ENCODE peak calls at places on chromosomes 7 and 10, in six cellular contexts. S is endothelial cell of umbilical vein, E is MM.1S, Z is HCT116, Y is fibroblast of lung, C is IMR-90. M is an unnamed sample.

GRCh38 chr10:93290661-93291354 is 191.3 kb downstream of the MYOF start:
- DNase-seq in Z (no peak), Y (no peak), E (no peak), C (no peak), S (no peak), M (no peak)

GRCh38 chr10:49632406-49633317 is 18.8 kb downstream of the CHAT start:
- DNase-seq in C (peak; percentile 2), Z (peak; percentile 8), E (no peak), S (no peak), Y (no peak), M (no peak)

GRCh38 chr7:130896051-130896881 is 162.3 kb upstream of the KLF14 start:
- DNase-seq in E (no peak), Y (peak; percentile 68), Z (no peak), C (peak; percentile 54), S (no peak), M (no peak)

GRCh38 chr10:103429647-103430046 is 22.5 kb downstream of the CALHM2 start:
- DNase-seq in Y (no peak), S (no peak), E (no peak), C (no peak), Z (no peak), M (no peak)

GRCh38 chr7:99313204-99313573 is 12.5 kb upstream of the ARPC1A start:
- DNase-seq in Y (no peak), Z (no peak), S (no peak), C (no peak), E (peak; percentile 42), M (no peak)

GRCh38 chr10:102602272-102603045 is 41.8 kb upstream of the TRIM8 start:
- DNase-seq in C (no peak), E (no peak), S (no peak), Z (no peak), Y (peak; percentile 51), M (no peak)

GRCh38 chr7:151060113-151060415 is 675 bp downstream of the SLC4A2 start:
- DNase-seq in Y (no peak), Z (no peak), C (no peak), S (no peak), E (no peak), M (no peak)

GRCh38 chr10:92594194-92594593 is 1.3 kb downstream of the KIF11 start:
- DNase-seq in E (peak; percentile 29), Z (no peak), C (no peak), Y (no peak), S (peak; percentile 35), M (peak; percentile 45)

GRCh38 chr10:12353399-12354027 is 4.2 kb downstream of the CAMK1D start:
- DNase-seq in Y (no peak), Z (no peak), E (no peak), C (no peak), S (no peak), M (no peak)

GRCh38 chr7:65251851-65252620 is 121.6 kb upstream of the ZNF92 start:
- DNase-seq in Y (peak; percentile 22), E (no peak), S (peak; percentile 49), C (peak; percentile 19), Z (peak; percentile 71), M (peak; percentile 93)

GRCh38 chr7:105224884-105225651 is 163.7 kb downstream of the SRPK2 start:
- DNase-seq in Z (peak; percentile 70), S (peak; percentile 85), C (peak; percentile 95), E (peak; percentile 56), Y (peak; percentile 89), M (peak; percentile 7)

GRCh38 chr10:131314799-131315198 is 3.3 kb upstream of the TCERG1L start:
- DNase-seq in Z (no peak), C (no peak), E (no peak), Y (no peak), S (no peak), M (no peak)

GRCh38 chr10:5465976-5466450 is 33.4 kb downstream of the CALML5 start:
- DNase-seq in E (no peak), Z (no peak), S (no peak), C (no peak), Y (no peak), M (no peak)
- H2AFZ ChIP-seq in E (no peak overlapping the region), Z (no peak overlapping the region), S (no peak overlapping the region), C (peak overlapping the region; percentile 60), Y (no peak overlapping the region), M (no peak overlapping the region)

GRCh38 chr10:22245567-22245966 is 27.8 kb upstream of the EBLN1 start:
- DNase-seq in Z (no peak), C (no peak), Y (no peak), S (peak; percentile 35), E (no peak), M (no peak)

GRCh38 chr10:22244855-22245254 is 27.0 kb upstream of the EBLN1 start:
- DNase-seq in C (no peak), Y (no peak), S (no peak), E (no peak), Z (no peak), M (no peak)

GRCh38 chr10:22244001-22244400 is 26.2 kb upstream of the EBLN1 start:
- DNase-seq in S (no peak), Y (no peak), C (no peak), E (no peak), Z (no peak), M (no peak)

GRCh38 chr10:22247636-22248035 is 29.8 kb upstream of the EBLN1 start:
- DNase-seq in Y (no peak), S (no peak), E (no peak), C (no peak), Z (no peak), M (no peak)

GRCh38 chr10:22246680-22247391 is 29.0 kb upstream of the EBLN1 start:
- DNase-seq in E (no peak), S (peak; percentile 79), Y (peak; percentile 87), C (peak; percentile 34), Z (peak; percentile 95), M (no peak)
- H2AFZ ChIP-seq in E (no peak overlapping the region), S (peak overlapping the region; percentile 64), Y (peak overlapping the region; percentile 17), C (no peak overlapping the region), Z (peak overlapping the region; percentile 97), M (no peak overlapping the region)

GRCh38 chr7:25895792-25896171 is 256.2 kb upstream of the NFE2L3 start:
- DNase-seq in Y (no peak), Z (no peak), E (no peak), S (no peak), C (no peak), M (no peak)

GRCh38 chr7:25893436-25893835 is 258.6 kb upstream of the NFE2L3 start:
- DNase-seq in Y (no peak), C (no peak), Z (no peak), S (no peak), E (no peak), M (peak; percentile 12)

GRCh38 chr7:25897261-25897782 is 254.7 kb upstream of the NFE2L3 start:
- DNase-seq in C (no peak), S (no peak), Z (no peak), Y (no peak), E (no peak), M (no peak)

GRCh38 chr7:25894002-25894901 is 257.7 kb upstream of the NFE2L3 start:
- DNase-seq in S (no peak), Y (no peak), C (no peak), E (peak; percentile 77), Z (peak; percentile 61), M (peak; percentile 73)

DNA sequence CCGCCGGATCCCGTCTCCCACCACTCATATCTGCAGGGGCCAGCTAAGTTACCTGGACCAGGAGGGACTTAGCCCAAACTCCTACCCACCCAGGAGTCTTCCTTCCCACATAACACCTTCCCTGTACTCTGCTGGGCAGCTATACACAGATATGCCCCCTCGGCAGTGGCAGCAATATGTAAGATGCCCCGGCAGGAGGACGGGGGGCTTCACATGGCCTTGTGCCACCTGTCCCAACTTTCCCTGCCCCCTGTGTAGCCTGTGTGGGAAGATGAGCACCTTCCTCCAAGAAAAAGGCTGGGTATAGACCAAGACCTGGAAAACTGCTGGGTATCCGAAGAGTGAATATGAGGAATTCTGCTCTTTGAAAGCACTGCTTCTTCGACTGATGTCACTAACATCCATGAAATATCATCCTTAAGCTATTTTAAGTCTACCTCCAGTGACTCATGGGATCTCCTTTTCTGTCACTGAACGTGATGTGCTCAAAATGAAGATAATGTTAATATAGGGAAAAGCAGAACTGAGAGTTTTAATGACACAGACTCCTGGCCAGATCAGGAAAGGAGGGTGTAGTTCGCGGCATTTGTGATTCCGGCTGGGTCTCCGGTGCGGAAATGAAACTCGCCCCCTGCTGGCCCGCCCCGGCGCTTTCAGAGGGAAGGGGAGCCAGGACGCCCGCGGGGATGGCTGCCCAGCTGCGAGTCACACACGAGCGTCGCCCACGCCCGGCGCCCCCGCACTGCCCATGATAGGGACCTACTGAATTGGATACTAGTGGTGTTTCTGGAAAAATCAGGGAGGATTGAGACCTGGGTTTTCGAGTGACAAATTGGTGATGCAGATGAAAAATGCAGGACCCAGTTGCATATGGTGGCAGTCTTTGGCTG is 256.9 kb upstream of the NFE2L3 start:
- DNase-seq in C (peak; percentile 2), Y (peak; percentile 11), S (peak; percentile 32), E (peak; percentile 68), Z (peak; percentile 18), M (peak; percentile 70)
- H2AFZ ChIP-seq in C (peak overlapping the region; percentile 4), Y (peak overlapping the region; percentile 97), S (peak overlapping the region; percentile 55), E (peak overlapping the region; percentile 63), Z (peak overlapping the region; percentile 81), M (peak overlapping the region; percentile 94)

GRCh38 chr7:147519062-147519461 is 1071.5 kb upstream of the C7orf33 start:
- DNase-seq in C (no peak), E (no peak), S (no peak), Z (no peak), Y (peak; percentile 8), M (no peak)
- H2AFZ ChIP-seq in C (no peak overlapping the region), E (no peak overlapping the region), S (no peak overlapping the region), Z (no peak overlapping the region), Y (no peak overlapping the region), M (no peak overlapping the region)

GRCh38 chr10:22531441-22531840 is 182.9 kb downstream of the PIP4K2A start:
- DNase-seq in Y (no peak), C (no peak), Z (no peak), S (no peak), E (no peak), M (no peak)
- H2AFZ ChIP-seq in Y (no peak overlapping the region), C (no peak overlapping the region), Z (no peak overlapping the region), S (no peak overlapping the region), E (no peak overlapping the region), M (no peak overlapping the region)

DNA sequence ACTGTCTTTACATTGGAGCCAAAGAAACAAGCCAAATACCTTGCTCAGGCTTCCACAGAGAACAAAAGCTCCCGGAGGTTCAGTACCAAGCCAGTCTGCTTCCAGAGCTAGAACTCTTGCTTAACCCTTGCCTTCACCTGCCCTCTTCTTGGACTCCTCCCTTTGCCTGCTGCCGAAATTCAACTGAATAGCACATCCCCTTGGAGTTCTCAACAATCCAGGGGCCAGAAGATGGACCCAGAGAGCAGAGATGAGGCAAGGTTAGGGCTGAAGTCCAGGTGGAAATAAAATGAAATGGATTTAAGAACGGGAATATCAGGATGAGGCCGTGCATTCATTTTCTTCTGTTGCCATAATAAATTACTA is 876 bp upstream of the PIK3AP1 start:
- DNase-seq in Z (no peak), E (no peak), C (no peak), Y (no peak), S (no peak), M (no peak)
- H2AFZ ChIP-seq in Z (peak overlapping the region; percentile 96), E (peak overlapping the region; percentile 81), C (peak overlapping the region; percentile 44), Y (no peak overlapping the region), S (no peak overlapping the region), M (peak overlapping the region; percentile 9)

M was measured in OCI-LY7.